ENCODE peak calls at places on chromosome 11, in eight cellular contexts. E, D, V, W, K, N, M and S are unnamed samples.

GRCh38 chr11:69201764-69202370 is 46.1 kb downstream of the SMIM38 start:
- DNase-seq in E (no peak), D (no peak), V (no peak), W (no peak), K (no peak), N (no peak), M (no peak), S (peak; percentile 55)

GRCh38 chr11:20444537-20444936 is 57.0 kb downstream of the PRMT3 start:
- DNase-seq in E (no peak), D (no peak), V (no peak), W (no peak), K (no peak), N (no peak), M (no peak), S (no peak)

GRCh38 chr11:82864268-82864667 is 36.0 kb downstream of the PRCP start:
- DNase-seq in E (no peak), D (peak; percentile 85), V (peak; percentile 68), W (peak; percentile 43), K (peak; percentile 73), N (peak; percentile 57), M (peak; percentile 51), S (peak; percentile 69)

GRCh38 chr11:1298695-1299492 is 10.5 kb downstream of the TOLLIP start:
- DNase-seq in E (peak; percentile 46), D (peak; percentile 37), V (peak; percentile 90), W (no peak), K (peak; percentile 89), N (peak; percentile 59), M (peak; percentile 85), S (peak; percentile 92)

GRCh38 chr11:123129920-123130319 is 65.1 kb downstream of the CLMP start:
- DNase-seq in E (peak; percentile 76), D (no peak), V (no peak), W (no peak), K (peak; percentile 41), N (no peak), M (no peak), S (no peak)

GRCh38 chr11:67648140-67648795 is 2.3 kb downstream of the ACY3 start:
- DNase-seq in E (no peak), D (no peak), V (peak; percentile 31), W (peak; percentile 81), K (no peak), N (peak; percentile 36), M (no peak), S (peak; percentile 69)

GRCh38 chr11:126282361-126282741 is 542 bp upstream of the TIRAP start:
- DNase-seq in E (no peak), D (peak; percentile 36), V (peak; percentile 47), W (peak; percentile 55), K (peak; percentile 63), N (peak; percentile 70), M (peak; percentile 74), S (peak; percentile 82)

GRCh38 chr11:113376156-113376555 is 11.4 kb upstream of the ANKK1 start:
- DNase-seq in E (no peak), D (peak; percentile 33), V (no peak), W (no peak), K (peak; percentile 73), N (no peak), M (no peak), S (no peak)

GRCh38 chr11:100753562-100753961 is 66.5 kb downstream of the ARHGAP42 start:
- DNase-seq in E (no peak), D (no peak), V (no peak), W (no peak), K (no peak), N (no peak), M (no peak), S (no peak)

GRCh38 chr11:72568861-72569260 is 105.4 kb downstream of the PDE2A start:
- DNase-seq in E (peak; percentile 18), D (no peak), V (no peak), W (no peak), K (no peak), N (no peak), M (no peak), S (no peak)

GRCh38 chr11:62614275-62614674 is 1.2 kb downstream of the ROM1 start:
- DNase-seq in E (no peak), D (no peak), V (no peak), W (peak; percentile 68), K (no peak), N (no peak), M (no peak), S (no peak)